ENCODE peak calls at places on chromosomes 4 and X, in ten cellular contexts. One of them, this sample, is unnamed. For H3K4me1, the result is how much of the 10 kb centered on the place peaks cover.

GRCh38 chrX:20461576-20461975 is 194.9 kb upstream of the RPS6KA3 start:
- DNase-seq in SJSA1: no peak
- DNase-seq in HCT116: no peak
- DNase-seq in mucosa of descending colon: no peak
- DNase-seq in mesendoderm: no peak
- DNase-seq in IMR-90: peak
- DNase-seq in CD8-positive, alpha-beta memory T cell: no peak
- DNase-seq in psoas muscle: no peak
- DNase-seq in neuronal stem cell: no peak
- DNase-seq in breast epithelium: no peak
- DNase-seq in this sample: no peak

GRCh38 chr4:83850435-83850834 is 314.5 kb downstream of the GPAT3 start:
- DNase-seq in SJSA1: peak
- DNase-seq in breast epithelium: no peak
- DNase-seq in IMR-90: peak
- DNase-seq in HCT116: no peak
- DNase-seq in neuronal stem cell: no peak
- DNase-seq in mucosa of descending colon: no peak
- DNase-seq in CD8-positive, alpha-beta memory T cell: no peak
- DNase-seq in mesendoderm: peak
- DNase-seq in psoas muscle: no peak
- DNase-seq in this sample: no peak

GRCh38 chr4:2852481-2852881 is 8.8 kb downstream of the ADD1 start:
- DNase-seq in IMR-90: no peak
- DNase-seq in SJSA1: no peak
- DNase-seq in breast epithelium: no peak
- DNase-seq in psoas muscle: peak
- DNase-seq in mesendoderm: no peak
- DNase-seq in HCT116: no peak
- DNase-seq in CD8-positive, alpha-beta memory T cell: peak
- DNase-seq in neuronal stem cell: no peak
- DNase-seq in mucosa of descending colon: no peak
- DNase-seq in this sample: no peak

GRCh38 chrX:135531813-135532212 is 11.4 kb downstream of the INTS6L start:
- DNase-seq in mesendoderm: no peak
- DNase-seq in CD8-positive, alpha-beta memory T cell: no peak
- DNase-seq in psoas muscle: no peak
- DNase-seq in mucosa of descending colon: no peak
- DNase-seq in HCT116: no peak
- DNase-seq in breast epithelium: no peak
- DNase-seq in SJSA1: no peak
- DNase-seq in IMR-90: no peak
- DNase-seq in neuronal stem cell: no peak
- DNase-seq in this sample: no peak

GRCh38 chr4:143700060-143700419 is 435 bp downstream of the FREM3 start:
- DNase-seq in mesendoderm: peak
- DNase-seq in psoas muscle: peak
- DNase-seq in IMR-90: no peak
- DNase-seq in neuronal stem cell: peak
- DNase-seq in HCT116: no peak
- DNase-seq in mucosa of descending colon: no peak
- DNase-seq in CD8-positive, alpha-beta memory T cell: no peak
- DNase-seq in breast epithelium: no peak
- DNase-seq in SJSA1: no peak
- DNase-seq in this sample: peak

GRCh38 chr4:156710571-156711195 is 260.9 kb downstream of the PDGFC start:
- DNase-seq in CD8-positive, alpha-beta memory T cell: no peak
- DNase-seq in breast epithelium: no peak
- DNase-seq in mucosa of descending colon: no peak
- DNase-seq in HCT116: no peak
- DNase-seq in psoas muscle: no peak
- DNase-seq in neuronal stem cell: no peak
- DNase-seq in SJSA1: peak
- DNase-seq in IMR-90: peak
- DNase-seq in mesendoderm: no peak
- DNase-seq in this sample: no peak

GRCh38 chr4:1551211-1551610 is 132.9 kb downstream of the FAM53A start:
- DNase-seq in HCT116: no peak
- DNase-seq in IMR-90: no peak
- DNase-seq in breast epithelium: no peak
- DNase-seq in neuronal stem cell: no peak
- DNase-seq in mesendoderm: no peak
- DNase-seq in CD8-positive, alpha-beta memory T cell: no peak
- DNase-seq in psoas muscle: peak
- DNase-seq in mucosa of descending colon: no peak
- DNase-seq in SJSA1: no peak
- DNase-seq in this sample: no peak

GRCh38 chr4:156873776-156874175 is 97.8 kb downstream of the PDGFC start:
- DNase-seq in SJSA1: no peak
- DNase-seq in mesendoderm: no peak
- DNase-seq in IMR-90: no peak
- DNase-seq in breast epithelium: no peak
- DNase-seq in psoas muscle: no peak
- DNase-seq in mucosa of descending colon: no peak
- DNase-seq in neuronal stem cell: no peak
- DNase-seq in CD8-positive, alpha-beta memory T cell: no peak
- DNase-seq in HCT116: no peak
- DNase-seq in this sample: no peak

GRCh38 chr4:182089326-182089725 is 153.9 kb upstream of the TENM3 start:
- DNase-seq in psoas muscle: no peak
- DNase-seq in neuronal stem cell: no peak
- DNase-seq in CD8-positive, alpha-beta memory T cell: no peak
- DNase-seq in IMR-90: no peak
- DNase-seq in mesendoderm: no peak
- DNase-seq in SJSA1: no peak
- DNase-seq in mucosa of descending colon: no peak
- DNase-seq in HCT116: peak
- DNase-seq in breast epithelium: no peak
- DNase-seq in this sample: no peak

GRCh38 chrX:103356897-103357296 is 591 bp downstream of the TCEAL9 start:
- DNase-seq in HCT116: no peak
- DNase-seq in mesendoderm: no peak
- DNase-seq in SJSA1: no peak
- DNase-seq in IMR-90: no peak
- DNase-seq in CD8-positive, alpha-beta memory T cell: no peak
- DNase-seq in neuronal stem cell: no peak
- DNase-seq in psoas muscle: no peak
- DNase-seq in breast epithelium: no peak
- DNase-seq in mucosa of descending colon: peak
- DNase-seq in this sample: no peak

DNA sequence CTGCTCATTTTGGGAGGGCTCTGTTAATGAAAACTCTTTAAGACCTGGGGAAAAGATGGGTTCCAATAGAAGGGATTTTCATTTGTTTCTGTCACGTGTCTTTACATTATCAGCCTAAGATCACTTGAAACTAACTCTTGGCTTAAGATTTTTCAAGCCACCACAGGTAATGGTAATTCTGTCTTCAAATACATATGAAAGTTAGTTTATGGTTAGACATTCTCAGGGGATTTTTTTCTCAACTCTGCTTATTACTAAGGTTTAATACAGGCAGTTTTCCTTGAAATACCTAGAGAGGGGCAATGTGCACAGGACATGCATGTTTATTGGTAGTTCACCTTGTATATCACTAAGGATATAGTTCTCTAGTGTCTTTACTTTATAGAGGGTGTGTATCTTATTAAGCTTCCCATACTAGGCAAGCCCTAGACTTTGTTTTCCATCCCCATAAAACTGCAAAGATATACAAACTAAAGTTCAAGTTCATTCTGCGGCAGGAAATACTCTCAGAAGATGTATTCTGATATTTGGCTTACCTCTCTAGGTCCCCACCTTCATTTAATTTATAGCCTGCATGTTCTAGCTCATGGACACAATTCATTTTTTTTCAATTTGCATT is 38.2 kb upstream of the MYOZ2 start:
- DNase-seq in breast epithelium: no peak
- DNase-seq in neuronal stem cell: no peak
- DNase-seq in psoas muscle: no peak
- DNase-seq in IMR-90: no peak
- DNase-seq in mucosa of descending colon: peak
- DNase-seq in HCT116: no peak
- DNase-seq in SJSA1: no peak
- DNase-seq in mesendoderm: no peak
- DNase-seq in CD8-positive, alpha-beta memory T cell: no peak
- DNase-seq in this sample: no peak
- H3K4me1 ChIP-seq in breast epithelium: under half
- H3K4me1 ChIP-seq in neuronal stem cell: under half
- H3K4me1 ChIP-seq in psoas muscle: under half
- H3K4me1 ChIP-seq in IMR-90: under half
- H3K4me1 ChIP-seq in mucosa of descending colon: under half
- H3K4me1 ChIP-seq in HCT116: under half
- H3K4me1 ChIP-seq in SJSA1: under half
- H3K4me1 ChIP-seq in mesendoderm: under half
- H3K4me1 ChIP-seq in CD8-positive, alpha-beta memory T cell: under half
- H3K4me1 ChIP-seq in this sample: under half

GRCh38 chr4:141079393-141079930 is 53.8 kb downstream of the RNF150 start:
- DNase-seq in neuronal stem cell: no peak
- DNase-seq in HCT116: no peak
- DNase-seq in SJSA1: no peak
- DNase-seq in psoas muscle: no peak
- DNase-seq in mucosa of descending colon: no peak
- DNase-seq in mesendoderm: no peak
- DNase-seq in breast epithelium: no peak
- DNase-seq in CD8-positive, alpha-beta memory T cell: no peak
- DNase-seq in IMR-90: no peak
- DNase-seq in this sample: no peak

GRCh38 chr4:141080668-141081067 is 52.6 kb downstream of the RNF150 start:
- DNase-seq in IMR-90: no peak
- DNase-seq in neuronal stem cell: no peak
- DNase-seq in breast epithelium: no peak
- DNase-seq in HCT116: no peak
- DNase-seq in mucosa of descending colon: no peak
- DNase-seq in SJSA1: no peak
- DNase-seq in CD8-positive, alpha-beta memory T cell: no peak
- DNase-seq in psoas muscle: no peak
- DNase-seq in mesendoderm: no peak
- DNase-seq in this sample: no peak

GRCh38 chr4:141078871-141079270 is 54.4 kb downstream of the RNF150 start:
- DNase-seq in breast epithelium: no peak
- DNase-seq in CD8-positive, alpha-beta memory T cell: no peak
- DNase-seq in IMR-90: peak
- DNase-seq in mucosa of descending colon: no peak
- DNase-seq in SJSA1: no peak
- DNase-seq in mesendoderm: no peak
- DNase-seq in HCT116: no peak
- DNase-seq in psoas muscle: no peak
- DNase-seq in neuronal stem cell: no peak
- DNase-seq in this sample: no peak

GRCh38 chr4:141077611-141078225 is 55.6 kb downstream of the RNF150 start:
- DNase-seq in SJSA1: no peak
- DNase-seq in mucosa of descending colon: no peak
- DNase-seq in psoas muscle: no peak
- DNase-seq in breast epithelium: no peak
- DNase-seq in IMR-90: no peak
- DNase-seq in mesendoderm: no peak
- DNase-seq in neuronal stem cell: no peak
- DNase-seq in HCT116: no peak
- DNase-seq in CD8-positive, alpha-beta memory T cell: no peak
- DNase-seq in this sample: no peak

DNA sequence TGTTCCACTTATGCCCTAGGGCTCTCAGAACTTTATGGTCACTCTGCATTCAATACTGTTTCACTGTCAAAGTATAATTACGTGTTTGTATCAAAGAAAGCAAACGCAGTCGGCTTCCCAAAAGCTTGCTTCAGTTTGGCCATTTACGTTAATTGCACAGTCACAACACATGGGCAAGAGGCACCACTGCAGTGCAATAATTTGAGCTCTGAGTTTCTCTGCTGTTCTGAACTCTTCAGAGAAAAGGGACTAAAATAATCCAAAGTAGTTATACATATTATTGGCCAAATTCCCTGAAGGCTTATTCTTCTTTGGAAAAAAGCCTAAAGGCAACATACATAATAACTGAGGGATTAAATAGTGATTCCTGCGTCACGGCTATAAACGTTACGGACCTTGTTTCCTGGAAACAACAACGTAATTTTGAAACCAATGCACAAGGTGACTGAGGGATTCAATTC is 51.3 kb downstream of the RNF150 start:
- DNase-seq in mucosa of descending colon: no peak
- DNase-seq in HCT116: no peak
- DNase-seq in mesendoderm: no peak
- DNase-seq in neuronal stem cell: no peak
- DNase-seq in CD8-positive, alpha-beta memory T cell: no peak
- DNase-seq in SJSA1: no peak
- DNase-seq in psoas muscle: no peak
- DNase-seq in IMR-90: no peak
- DNase-seq in breast epithelium: no peak
- DNase-seq in this sample: no peak
- H3K4me3 ChIP-seq in mucosa of descending colon: no peak
- H3K4me3 ChIP-seq in HCT116: no peak
- H3K4me3 ChIP-seq in mesendoderm: no peak
- H3K4me3 ChIP-seq in neuronal stem cell: no peak
- H3K4me3 ChIP-seq in CD8-positive, alpha-beta memory T cell: no peak
- H3K4me3 ChIP-seq in SJSA1: no peak
- H3K4me3 ChIP-seq in psoas muscle: peak
- H3K4me3 ChIP-seq in IMR-90: no peak
- H3K4me3 ChIP-seq in breast epithelium: peak
- H3K4me3 ChIP-seq in this sample: no peak

GRCh38 chr4:51855751-51856150 is 12.8 kb downstream of the DCUN1D4 start:
- DNase-seq in breast epithelium: no peak
- DNase-seq in neuronal stem cell: no peak
- DNase-seq in HCT116: no peak
- DNase-seq in CD8-positive, alpha-beta memory T cell: no peak
- DNase-seq in mucosa of descending colon: no peak
- DNase-seq in mesendoderm: no peak
- DNase-seq in SJSA1: no peak
- DNase-seq in IMR-90: no peak
- DNase-seq in psoas muscle: no peak
- DNase-seq in this sample: no peak
- H3K4me1 ChIP-seq in breast epithelium: under half
- H3K4me1 ChIP-seq in neuronal stem cell: under half
- H3K4me1 ChIP-seq in HCT116: under half
- H3K4me1 ChIP-seq in CD8-positive, alpha-beta memory T cell: under half
- H3K4me1 ChIP-seq in mucosa of descending colon: under half
- H3K4me1 ChIP-seq in mesendoderm: under half
- H3K4me1 ChIP-seq in SJSA1: under half
- H3K4me1 ChIP-seq in IMR-90: under half
- H3K4me1 ChIP-seq in psoas muscle: half or more
- H3K4me1 ChIP-seq in this sample: under half

DNA sequence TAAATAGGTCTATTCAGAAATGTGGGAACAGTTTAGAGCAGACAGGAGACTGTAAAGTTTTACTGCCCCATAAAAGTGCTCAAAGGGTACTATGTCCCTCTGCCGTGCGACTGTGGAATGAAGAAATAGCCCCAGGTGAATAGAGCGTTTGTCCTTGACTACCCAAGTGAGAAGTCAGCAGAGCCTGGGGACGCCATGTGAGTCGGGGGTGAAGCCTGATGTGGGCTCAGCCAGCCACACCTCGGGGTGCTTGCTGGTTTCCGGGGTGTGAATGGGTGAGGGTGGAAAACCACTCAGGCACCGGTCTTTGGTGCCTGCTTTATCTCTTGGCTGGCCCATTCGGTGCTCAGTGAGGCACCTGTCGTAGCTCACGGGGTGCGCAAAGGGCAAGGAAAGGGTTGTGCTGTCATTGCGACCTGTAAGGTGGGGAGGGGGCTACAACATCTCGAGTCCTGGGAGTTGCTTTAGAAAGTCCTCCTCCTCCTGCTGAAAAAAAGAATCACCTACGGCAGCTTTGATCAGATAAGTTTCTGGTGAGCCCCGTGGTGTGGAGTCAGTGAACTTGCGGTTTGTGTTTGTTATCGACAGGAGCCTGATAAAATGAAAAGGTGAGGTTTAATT is 895 bp downstream of the TRIM2 start:
- DNase-seq in mucosa of descending colon: peak
- DNase-seq in breast epithelium: no peak
- DNase-seq in mesendoderm: peak
- DNase-seq in neuronal stem cell: no peak
- DNase-seq in CD8-positive, alpha-beta memory T cell: peak
- DNase-seq in psoas muscle: no peak
- DNase-seq in HCT116: no peak
- DNase-seq in SJSA1: no peak
- DNase-seq in IMR-90: no peak
- DNase-seq in this sample: no peak
- H3K4me3 ChIP-seq in mucosa of descending colon: peak
- H3K4me3 ChIP-seq in breast epithelium: no peak
- H3K4me3 ChIP-seq in mesendoderm: peak
- H3K4me3 ChIP-seq in neuronal stem cell: peak
- H3K4me3 ChIP-seq in CD8-positive, alpha-beta memory T cell: peak
- H3K4me3 ChIP-seq in psoas muscle: peak
- H3K4me3 ChIP-seq in HCT116: peak
- H3K4me3 ChIP-seq in SJSA1: no peak
- H3K4me3 ChIP-seq in IMR-90: no peak
- H3K4me3 ChIP-seq in this sample: no peak

This sample was measured in aorta.